ENCODE peak calls at places on chromosomes 12 and 14, in eight cellular contexts. O is fibroblast of pulmonary artery, U is HL-60, Q is dorsolateral prefrontal cortex, T is OCI-LY7, X is mucosa of descending colon, S is fibroblast of lung, W is HFF-Myc. K is an unnamed sample.
A peak's percentile ranks its signal among the peaks of the same experiment; 100 is the strongest.

GRCh38 chr14:57066463-57066862 is 202.2 kb downstream of the EXOC5 start:
- DNase-seq in O (no peak), U (no peak), Q (no peak), T (no peak), X (no peak), S (no peak), W (no peak), K (no peak)

GRCh38 chr14:57732886-57733285 is 133.0 kb downstream of the SLC35F4 start:
- DNase-seq in O (peak; percentile 72), U (no peak), Q (no peak), T (no peak), X (no peak), S (peak; percentile 31), W (no peak), K (peak; percentile 70)

GRCh38 chr12:89157413-89157812 is 194.9 kb downstream of the DUSP6 start:
- DNase-seq in O (no peak), U (no peak), Q (no peak), T (no peak), X (no peak), S (no peak), W (no peak), K (no peak)

GRCh38 chr12:105798249-105798835 is 340.4 kb downstream of the NUAK1 start:
- DNase-seq in O (no peak), U (no peak), Q (no peak), T (no peak), X (no peak), S (no peak), W (no peak), K (peak; percentile 13)

GRCh38 chr12:11718105-11718504 is 68.6 kb downstream of the ETV6 start:
- DNase-seq in O (no peak), U (no peak), Q (no peak), T (no peak), X (no peak), S (no peak), W (no peak), K (no peak)

GRCh38 chr12:72546106-72546505 is 273.9 kb downstream of the TRHDE start:
- DNase-seq in O (no peak), U (no peak), Q (no peak), T (no peak), X (no peak), S (peak; percentile 48), W (no peak), K (no peak)

GRCh38 chr12:107349008-107349747 is 255.8 kb upstream of the CRY1 start:
- DNase-seq in O (peak; percentile 82), U (no peak), Q (no peak), T (no peak), X (no peak), S (peak; percentile 35), W (peak; percentile 40), K (peak; percentile 84)

GRCh38 chr12:67701121-67701520 is 52.6 kb downstream of the DYRK2 start:
- DNase-seq in O (no peak), U (no peak), Q (no peak), T (no peak), X (no peak), S (no peak), W (no peak), K (peak; percentile 75)

GRCh38 chr12:43621262-43621661 is 69.3 kb upstream of the ADAMTS20 start:
- DNase-seq in O (no peak), U (no peak), Q (no peak), T (no peak), X (no peak), S (no peak), W (no peak), K (no peak)

GRCh38 chr12:39252628-39253027 is 190.3 kb downstream of the KIF21A start:
- DNase-seq in O (no peak), U (no peak), Q (no peak), T (no peak), X (no peak), S (no peak), W (no peak), K (no peak)

GRCh38 chr14:64942531-64943111 is at the start of gene GPX2:
- DNase-seq in O (no peak), U (no peak), Q (no peak), T (no peak), X (peak; percentile 91), S (no peak), W (no peak), K (no peak)

GRCh38 chr12:88057994-88058718 is 29.0 kb upstream of the C12orf50 start:
- DNase-seq in O (peak; percentile 84), U (no peak), Q (peak; percentile 60), T (no peak), X (no peak), S (no peak), W (no peak), K (peak; percentile 54)

GRCh38 chr12:3630621-3631271 is 122.2 kb downstream of the CRACR2A start:
- DNase-seq in O (no peak), U (no peak), Q (no peak), T (peak; percentile 33), X (no peak), S (no peak), W (no peak), K (no peak)

DNA sequence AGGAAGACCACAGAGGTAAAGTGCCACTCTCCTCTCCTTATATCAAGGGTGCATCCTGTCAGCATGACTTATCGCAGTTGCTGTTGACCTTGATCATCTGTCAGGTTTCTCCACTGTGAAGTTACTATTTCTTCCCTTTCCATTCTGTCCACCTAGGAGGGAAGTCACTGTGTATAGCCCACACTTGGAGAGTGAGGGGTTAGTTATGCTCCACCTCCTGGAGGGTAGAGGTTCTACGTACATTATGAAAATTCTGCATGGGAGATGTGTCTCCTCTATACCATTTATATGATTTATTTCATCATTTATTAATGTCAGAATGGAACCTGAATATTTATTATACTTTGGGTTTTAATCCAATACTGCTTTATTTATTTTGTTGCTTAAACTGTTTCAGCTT is 40.2 kb upstream of the SMOC1 start:
- DNase-seq in O (no peak), U (no peak), Q (no peak), T (no peak), X (no peak), S (no peak), W (no peak), K (no peak)
- TF ChIP-seq CTCF in O (no peak), U (no peak), Q (no peak), T (peak; percentile 33), X (no peak), S (no peak), W (no peak), K (no peak)

GRCh38 chr14:68106456-68106855 is 286.9 kb downstream of the RAD51B start:
- DNase-seq in O (no peak), U (no peak), Q (no peak), T (no peak), X (no peak), S (no peak), W (no peak), K (no peak)
- H3K4me3 ChIP-seq in O (no peak overlapping the region), U (no peak overlapping the region), Q (no peak overlapping the region), T (no peak overlapping the region), X (no peak overlapping the region), S (no peak overlapping the region), W (no peak overlapping the region), K (no peak overlapping the region)

GRCh38 chr12:69392146-69392928 is 32.8 kb downstream of the YEATS4 start:
- DNase-seq in O (peak; percentile 25), U (no peak), Q (no peak), T (no peak), X (no peak), S (no peak), W (no peak), K (no peak)

GRCh38 chr12:69386921-69387320 is 27.4 kb downstream of the YEATS4 start:
- DNase-seq in O (no peak), U (no peak), Q (no peak), T (no peak), X (no peak), S (no peak), W (no peak), K (no peak)

GRCh38 chr12:69385038-69385437 is 25.5 kb downstream of the YEATS4 start:
- DNase-seq in O (no peak), U (no peak), Q (no peak), T (no peak), X (no peak), S (no peak), W (no peak), K (no peak)

GRCh38 chr12:69389836-69390235 is 30.3 kb downstream of the YEATS4 start:
- DNase-seq in O (peak; percentile 93), U (no peak), Q (no peak), T (no peak), X (no peak), S (peak; percentile 57), W (no peak), K (peak; percentile 26)

DNA sequence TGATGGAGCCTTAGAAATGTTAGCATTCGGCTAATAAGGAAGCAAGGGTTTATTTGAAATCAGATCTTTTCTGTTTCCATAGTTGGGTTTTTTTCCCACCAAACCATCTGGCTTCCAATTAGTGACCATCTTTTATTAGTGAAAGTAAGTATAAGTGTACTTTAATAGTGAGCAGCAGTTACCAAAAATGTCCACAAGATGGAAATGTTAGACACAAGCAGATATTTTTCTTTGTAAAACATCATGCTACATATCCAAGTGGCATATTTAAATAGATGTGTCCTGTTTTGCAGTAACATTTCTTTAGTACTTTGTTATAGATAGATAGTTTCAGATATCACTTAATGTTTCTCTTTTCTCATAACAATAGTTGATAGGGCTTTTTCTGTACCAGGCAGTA is 28.8 kb downstream of the YEATS4 start:
- DNase-seq in O (peak; percentile 87), U (no peak), Q (no peak), T (peak; percentile 25), X (no peak), S (peak; percentile 85), W (peak; percentile 52), K (peak; percentile 75)
- TF ChIP-seq CTCF in O (peak; percentile 76), U (peak; percentile 11), Q (peak; percentile 60), T (peak; percentile 69), X (no peak), S (peak; percentile 32), W (peak; percentile 35), K (peak; percentile 71)

DNA sequence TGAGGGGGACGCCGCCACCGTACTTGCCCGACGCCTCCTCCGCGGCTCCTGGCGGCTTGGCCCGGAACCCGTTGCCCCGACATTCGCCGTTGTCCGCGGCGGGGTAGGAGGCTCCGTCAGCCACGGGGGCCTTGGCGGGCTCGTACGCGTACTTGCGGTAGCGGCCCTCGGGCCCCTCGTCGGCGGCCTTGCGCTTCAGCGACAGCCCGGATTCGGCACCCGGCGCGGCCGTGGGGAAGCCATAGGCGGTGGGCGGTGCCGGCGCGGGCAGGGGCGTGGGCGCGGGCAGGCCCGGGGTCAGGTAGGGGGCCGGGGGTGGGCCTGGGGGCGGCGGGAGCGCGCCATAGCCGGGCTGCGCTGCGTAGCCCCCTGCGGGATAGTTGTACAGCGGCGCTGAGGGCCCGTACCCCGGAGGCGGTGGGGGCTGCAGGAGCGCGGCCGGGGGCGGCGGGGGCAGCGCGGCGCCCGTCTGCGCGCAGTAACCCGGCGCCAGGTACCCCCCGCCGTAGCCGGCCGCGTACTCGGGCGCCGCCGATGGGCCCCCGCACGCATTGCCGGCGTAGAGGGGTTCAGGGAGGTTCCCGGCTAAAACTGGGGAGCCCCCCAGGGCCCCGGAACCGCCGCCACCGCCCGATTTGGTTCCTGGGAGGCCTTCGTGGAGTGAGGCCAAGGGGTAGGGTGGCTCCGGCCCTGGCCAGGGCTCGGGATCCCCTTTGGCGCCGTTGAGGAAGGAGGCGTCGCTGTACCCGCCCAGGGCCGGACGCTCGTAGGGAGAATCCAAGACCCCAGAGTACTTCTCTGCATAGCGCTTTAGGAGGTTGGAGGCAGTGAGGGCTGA is 26.9 kb downstream of the FIGNL2 start:
- DNase-seq in O (no peak), U (no peak), Q (no peak), T (no peak), X (no peak), S (no peak), W (no peak), K (no peak)
- H3K4me3 ChIP-seq in O (peak overlapping the region; percentile 52), U (peak overlapping the region; percentile 17), Q (peak overlapping the region; percentile 74), T (no peak overlapping the region), X (no peak overlapping the region), S (peak overlapping the region; percentile 69), W (no peak overlapping the region), K (peak overlapping the region; percentile 48)